ENCODE peak calls at places on chromosomes 7 and 10, in eight cellular contexts. K, N, W, E, I, U, P and D are unnamed samples.

GRCh38 chr7:79308176-79308575 is 145.3 kb downstream of the MAGI2 start:
- DNase-seq in N (no peak), K (no peak), U (peak; percentile 53), P (peak; percentile 26), I (no peak), W (no peak), E (no peak), D (peak; percentile 34)

GRCh38 chr7:55517191-55517633 is 55.1 kb downstream of the VOPP1 start:
- DNase-seq in N (no peak), E (peak; percentile 32), P (no peak), W (no peak), U (no peak), K (peak; percentile 47), I (no peak), D (no peak)

GRCh38 chr10:79116801-79117723 is 48.3 kb downstream of the ZMIZ1 start:
- DNase-seq in K (peak; percentile 73), E (peak; percentile 77), N (no peak), P (peak; percentile 43), U (no peak), I (no peak), W (no peak), D (no peak)

GRCh38 chr10:8331896-8332729 is 277.6 kb downstream of the GATA3 start:
- DNase-seq in I (peak; percentile 2), K (peak; percentile 88), P (peak; percentile 65), U (peak; percentile 58), N (peak; percentile 74), E (peak; percentile 7), W (no peak), D (peak; percentile 30)

GRCh38 chr7:18900236-18900635 is 217.2 kb downstream of the TWIST1 start:
- DNase-seq in I (no peak), E (no peak), K (no peak), N (no peak), U (no peak), W (no peak), P (no peak), D (no peak)

GRCh38 chr7:33645096-33645495 is 260.2 kb upstream of the BMPER start:
- DNase-seq in P (no peak), N (no peak), I (no peak), W (no peak), E (no peak), K (no peak), U (no peak), D (peak; percentile 48)

GRCh38 chr7:129664029-129665012 is 52.8 kb downstream of the NRF1 start:
- DNase-seq in I (peak; percentile 49), U (peak; percentile 75), W (no peak), P (peak; percentile 85), K (no peak), E (peak; percentile 83), N (no peak), D (peak; percentile 73)

GRCh38 chr10:74056081-74056818 is 58.3 kb downstream of the VCL start:
- DNase-seq in P (peak; percentile 81), K (no peak), N (no peak), I (peak; percentile 72), U (peak; percentile 64), W (no peak), E (peak; percentile 85), D (peak; percentile 66)

GRCh38 chr7:20440472-20441105 is 109.9 kb downstream of the ITGB8 start:
- DNase-seq in N (no peak), U (peak; percentile 61), K (peak; percentile 61), W (no peak), I (peak; percentile 18), E (peak; percentile 62), P (peak; percentile 70), D (peak; percentile 38)

GRCh38 chr10:89346264-89346971 is 18.6 kb downstream of the IFIT3 start:
- DNase-seq in W (no peak), I (no peak), P (peak; percentile 79), U (peak; percentile 42), K (no peak), N (no peak), E (peak; percentile 55), D (peak; percentile 86)

GRCh38 chr10:62723375-62723774 is 81.1 kb upstream of the ADO start:
- DNase-seq in P (no peak), W (no peak), K (no peak), I (no peak), U (no peak), E (no peak), N (no peak), D (no peak)

GRCh38 chr7:1111156-1111555 is 23.2 kb downstream of the GPER1 start:
- DNase-seq in U (no peak), K (no peak), W (no peak), N (no peak), I (no peak), P (no peak), E (no peak), D (no peak)

GRCh38 chr10:64156131-64156530 is 634.9 kb downstream of the REEP3 start:
- DNase-seq in W (no peak), K (no peak), N (no peak), U (no peak), E (no peak), P (no peak), I (no peak), D (no peak)

GRCh38 chr7:69773535-69774225 is 175.4 kb downstream of the AUTS2 start:
- DNase-seq in N (no peak), U (no peak), E (no peak), P (no peak), W (no peak), I (no peak), K (no peak), D (no peak)

GRCh38 chr7:22179442-22179879 is 177.5 kb downstream of the RAPGEF5 start:
- DNase-seq in W (no peak), I (peak; percentile 10), E (no peak), U (no peak), K (no peak), P (no peak), N (no peak), D (no peak)

GRCh38 chr10:102470579-102471546 is 19.5 kb upstream of the C10orf95 start:
- DNase-seq in I (no peak), E (no peak), P (no peak), K (no peak), W (no peak), N (no peak), U (no peak), D (no peak)

DNA sequence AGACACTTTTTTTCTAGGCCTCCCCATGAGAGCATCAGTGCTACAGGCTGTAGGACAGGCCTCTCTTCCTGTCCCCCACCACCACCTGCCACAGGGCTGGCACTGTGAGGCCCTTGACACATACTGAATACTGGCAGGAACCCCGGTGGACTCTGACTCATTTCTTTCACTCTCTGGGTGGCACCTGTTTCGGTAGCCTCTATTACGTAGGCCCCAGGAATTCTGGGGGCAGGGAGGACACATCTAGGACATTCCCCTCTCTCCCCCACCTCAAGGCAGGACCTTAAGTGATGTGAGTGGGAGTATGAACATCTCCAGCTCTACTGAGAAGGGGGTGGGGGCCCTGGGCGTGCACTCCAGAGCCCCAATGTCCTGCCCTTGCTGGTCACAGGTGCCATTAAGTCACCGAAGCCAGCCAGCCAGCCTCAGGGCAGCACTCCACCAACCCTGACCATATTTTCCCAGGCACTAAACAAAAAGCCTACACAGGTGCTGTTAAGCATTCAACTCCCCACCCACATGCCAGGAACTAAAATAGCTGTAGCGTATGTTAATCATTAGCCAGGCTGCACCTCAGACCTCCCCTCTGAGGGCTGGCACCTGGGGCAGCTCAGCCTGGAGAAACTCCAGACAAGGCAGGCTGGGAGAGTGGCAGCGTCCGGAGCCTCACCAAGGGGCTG is 8.9 kb downstream of the ANXA11 start:
- DNase-seq in E (peak; percentile 61), P (no peak), N (peak; percentile 63), U (peak; percentile 61), I (peak; percentile 42), K (peak; percentile 92), W (no peak), D (peak; percentile 85)
- H3K4me3 ChIP-seq in E (no peak overlapping the region), P (no peak overlapping the region), N (no peak overlapping the region), U (peak overlapping the region; percentile 13), I (no peak overlapping the region), K (no peak overlapping the region), W (no peak overlapping the region), D (no peak overlapping the region)

DNA sequence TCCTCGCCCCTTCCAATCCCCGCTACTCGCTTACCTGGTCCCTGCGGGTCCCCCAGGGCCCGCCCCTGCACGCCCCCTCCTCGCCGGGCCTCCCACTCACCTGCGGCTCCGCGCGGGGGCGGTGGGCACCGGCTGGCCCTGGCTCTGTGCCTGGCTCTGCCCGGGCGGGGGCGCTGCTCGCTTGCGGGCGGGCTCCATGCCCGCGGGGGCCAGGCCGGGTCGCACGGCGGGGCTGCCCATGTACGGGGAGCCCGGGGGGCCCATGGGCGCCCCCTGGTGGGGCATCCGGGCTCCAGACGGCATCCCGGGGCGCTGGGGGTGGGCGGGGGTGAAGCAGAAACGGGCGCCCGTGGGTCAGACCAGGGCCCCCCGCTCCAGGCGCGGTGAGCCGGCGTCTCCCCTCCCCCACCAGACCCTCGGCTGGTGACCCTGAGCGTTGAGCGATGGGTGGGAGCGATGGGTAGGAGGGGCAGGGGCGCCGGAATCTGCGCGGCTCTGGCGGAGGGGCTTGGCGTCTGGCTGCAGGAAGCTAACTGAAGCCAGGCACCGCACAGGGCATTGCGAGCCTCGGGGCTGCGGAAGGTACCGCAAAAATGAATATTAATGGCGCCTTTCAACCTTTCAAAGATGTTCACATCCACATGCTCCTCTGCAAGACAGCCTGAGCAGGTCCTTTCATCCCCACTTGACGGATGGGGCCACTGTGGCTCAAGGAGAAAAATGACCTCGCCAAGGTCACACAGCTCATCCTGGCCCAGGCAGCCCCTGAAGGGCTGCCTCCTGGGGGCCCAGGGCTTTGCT is 2.9 kb downstream of the SMARCD3 start:
- DNase-seq in N (no peak), E (no peak), P (peak; percentile 33), U (no peak), W (no peak), K (peak; percentile 71), I (no peak), D (no peak)
- H3K4me3 ChIP-seq in N (peak overlapping the region; percentile 32), E (no peak overlapping the region), P (peak overlapping the region; percentile 23), U (peak overlapping the region; percentile 52), W (peak overlapping the region; percentile 37), K (peak overlapping the region; percentile 14), I (peak overlapping the region; percentile 29), D (no peak overlapping the region)

GRCh38 chr10:35194906-35195305 is 68.3 kb downstream of the CREM start:
- DNase-seq in N (no peak), U (peak; percentile 79), I (peak; percentile 36), P (peak; percentile 78), W (no peak), E (peak; percentile 91), K (no peak), D (peak; percentile 20)
- H3K4me3 ChIP-seq in N (peak overlapping the region; percentile 53), U (peak overlapping the region; percentile 50), I (no peak overlapping the region), P (peak overlapping the region; percentile 35), W (peak overlapping the region; percentile 58), E (peak overlapping the region; percentile 44), K (no peak overlapping the region), D (no peak overlapping the region)

GRCh38 chr7:116231543-116232401 is 21.4 kb downstream of the TES start:
- DNase-seq in N (no peak), K (no peak), E (peak; percentile 67), W (no peak), I (no peak), P (peak; percentile 71), U (peak; percentile 58), D (peak; percentile 68)

GRCh38 chr7:116228241-116228640 is 17.9 kb downstream of the TES start:
- DNase-seq in N (no peak), K (no peak), I (no peak), U (no peak), W (no peak), P (no peak), E (no peak), D (no peak)

GRCh38 chr7:116227678-116228239 is 17.4 kb downstream of the TES start:
- DNase-seq in U (no peak), E (peak; percentile 94), K (no peak), W (no peak), N (no peak), P (peak; percentile 61), I (peak; percentile 50), D (peak; percentile 92)

GRCh38 chr7:116230191-116231005 is 20.1 kb downstream of the TES start:
- DNase-seq in K (no peak), I (no peak), P (peak; percentile 38), W (no peak), E (no peak), U (no peak), N (no peak), D (no peak)

GRCh38 chr7:116229359-116229758 is 19.0 kb downstream of the TES start:
- DNase-seq in I (no peak), E (no peak), P (no peak), U (no peak), W (no peak), K (no peak), N (no peak), D (no peak)
- H3K4me3 ChIP-seq in I (no peak overlapping the region), E (no peak overlapping the region), P (no peak overlapping the region), U (no peak overlapping the region), W (no peak overlapping the region), K (no peak overlapping the region), N (no peak overlapping the region), D (no peak overlapping the region)